ENCODE peak calls at places on chromosomes 2 and 18, in five cellular contexts. E is EH, W is GM04503, K is ELR, A is kidney tubule cell. R is an unnamed sample.

GRCh38 chr2:150293771-150294170 is 193.7 kb downstream of the RND3 start:
- DNase-seq in A (no peak), E (no peak), W (no peak), K (no peak), R (peak)

GRCh38 chr2:43731211-43731610 is 42.6 kb upstream of the DYNC2LI1 start:
- DNase-seq in K (no peak), A (no peak), W (no peak), E (no peak), R (no peak)

GRCh38 chr2:208799397-208799796 is 392.8 kb downstream of the PTH2R start:
- DNase-seq in E (no peak), K (no peak), W (no peak), A (no peak), R (no peak)

GRCh38 chr2:234669611-234670010 is 172.7 kb upstream of the ARL4C start:
- DNase-seq in E (no peak), K (no peak), W (no peak), A (no peak), R (no peak)

GRCh38 chr2:45957533-45958227 is 306.2 kb downstream of the PRKCE start:
- DNase-seq in K (no peak), W (no peak), E (no peak), A (no peak), R (no peak)

GRCh38 chr2:8193146-8193545 is 488.7 kb upstream of the ID2 start:
- DNase-seq in K (no peak), A (no peak), W (no peak), E (peak), R (no peak)

GRCh38 chr2:175877845-175878563 is 124.1 kb downstream of the LNPK start:
- DNase-seq in A (no peak), W (no peak), K (peak), E (peak), R (no peak)

GRCh38 chr2:100561191-100561590 is 1.6 kb upstream of the PDCL3 start:
- DNase-seq in A (peak), E (no peak), K (peak), W (no peak), R (no peak)

GRCh38 chr2:231176061-231176460 is 22.4 kb upstream of the ARMC9 start:
- DNase-seq in K (no peak), W (no peak), A (no peak), E (no peak), R (no peak)

GRCh38 chr2:235745597-235745996 is 251.8 kb downstream of the AGAP1 start:
- DNase-seq in K (peak), A (no peak), W (no peak), E (peak), R (peak)

GRCh38 chr2:233350708-233351107 is 3.6 kb upstream of the DGKD start:
- DNase-seq in W (peak), E (peak), A (peak), K (peak), R (peak)

GRCh38 chr2:230913812-230914211 is 11.2 kb downstream of the GPR55 start:
- DNase-seq in K (no peak), A (no peak), E (no peak), W (no peak), R (no peak)

GRCh38 chr2:108916397-108917077 is 72.5 kb downstream of the EDAR start:
- DNase-seq in A (no peak), E (no peak), K (no peak), W (no peak), R (no peak)

GRCh38 chr18:52090005-52090404 is 250.0 kb upstream of the DCC start:
- DNase-seq in A (no peak), K (no peak), W (no peak), E (no peak), R (peak)

GRCh38 chr18:61882296-61883004 is 10.4 kb downstream of the RNF152 start:
- DNase-seq in E (peak), W (no peak), A (no peak), K (peak), R (peak)

GRCh38 chr2:1591978-1592907 is 152.1 kb downstream of the PXDN start:
- DNase-seq in K (peak), W (no peak), E (peak), A (peak), R (peak)

GRCh38 chr2:174878537-174879147 is 114.4 kb upstream of the CHRNA1 start:
- DNase-seq in E (peak), K (peak), W (no peak), A (peak), R (peak)

GRCh38 chr18:657311-657997 is at the start of gene TYMS:
- DNase-seq in E (peak), K (peak), A (peak), W (peak), R (peak)

GRCh38 chr2:24047703-24048033 is 477 bp upstream of the WDCP start:
- DNase-seq in K (no peak), E (no peak), A (no peak), W (no peak), R (no peak)

GRCh38 chr2:180747728-180748127 is 232.7 kb upstream of the UBE2E3 start:
- DNase-seq in E (no peak), K (peak), A (peak), W (no peak), R (peak)

GRCh38 chr2:57882895-57883515 is 163.6 kb upstream of the VRK2 start:
- DNase-seq in E (no peak), W (no peak), K (no peak), A (peak), R (no peak)

GRCh38 chr2:10297950-10298349 is 4.8 kb upstream of the HPCAL1 start:
- DNase-seq in E (peak), W (peak), A (peak), K (peak), R (peak)

GRCh38 chr18:10726198-10727068 is 200.6 kb downstream of the NAPG start:
- DNase-seq in A (peak), W (no peak), E (no peak), K (no peak), R (peak)

GRCh38 chr2:221817052-221817451 is 244.9 kb upstream of the EPHA4 start:
- DNase-seq in K (peak), A (no peak), W (no peak), E (peak), R (peak)

GRCh38 chr18:35582899-35583558 is 1.5 kb downstream of the GALNT1 start:
- DNase-seq in E (peak), A (peak), W (no peak), K (no peak), R (peak)

GRCh38 chr2:109422071-109422757 is 191.6 kb downstream of the SEPTIN10 start:
- DNase-seq in K (no peak), A (no peak), W (no peak), E (no peak), R (no peak)

GRCh38 chr2:150495993-150496627 is 8.6 kb upstream of the RND3 start:
- DNase-seq in E (peak), W (peak), A (peak), K (peak), R (peak)

GRCh38 chr2:199882667-199883066 is 28.4 kb upstream of the C2orf69 start:
- DNase-seq in K (no peak), W (no peak), A (no peak), E (no peak), R (no peak)

R was measured in mammary epithelial cell.